ENCODE peak calls at places on chromosomes 7 and 10, in seven cellular contexts. One of them, this sample, is unnamed.

GRCh38 chr10:13882112-13882711 is 295.4 kb downstream of the PRPF18 start:
- DNase-seq in PC-3: peak; percentile 91
- DNase-seq in CD4-positive, CD25-positive, alpha-beta regulatory T cell: no peak
- DNase-seq in DND-41: no peak
- DNase-seq in fibroblast of lung: peak; percentile 76
- DNase-seq in IMR-90: peak; percentile 98
- DNase-seq in CD8-positive, alpha-beta memory T cell: no peak
- DNase-seq in this sample: no peak

GRCh38 chr10:117597216-117597615 is 54.7 kb downstream of the EMX2 start:
- DNase-seq in CD4-positive, CD25-positive, alpha-beta regulatory T cell: no peak
- DNase-seq in PC-3: peak; percentile 58
- DNase-seq in IMR-90: no peak
- DNase-seq in DND-41: no peak
- DNase-seq in CD8-positive, alpha-beta memory T cell: no peak
- DNase-seq in fibroblast of lung: no peak
- DNase-seq in this sample: no peak

GRCh38 chr7:38187794-38188472 is 9.9 kb downstream of the STARD3NL start:
- DNase-seq in fibroblast of lung: no peak
- DNase-seq in CD4-positive, CD25-positive, alpha-beta regulatory T cell: no peak
- DNase-seq in IMR-90: no peak
- DNase-seq in CD8-positive, alpha-beta memory T cell: no peak
- DNase-seq in PC-3: no peak
- DNase-seq in DND-41: no peak
- DNase-seq in this sample: no peak

GRCh38 chr7:140404565-140405080 is 765 bp downstream of the RAB19 start:
- DNase-seq in IMR-90: no peak
- DNase-seq in CD4-positive, CD25-positive, alpha-beta regulatory T cell: no peak
- DNase-seq in fibroblast of lung: no peak
- DNase-seq in PC-3: peak; percentile 5
- DNase-seq in DND-41: no peak
- DNase-seq in CD8-positive, alpha-beta memory T cell: no peak
- DNase-seq in this sample: no peak

GRCh38 chr7:53237344-53237913 is 202.0 kb downstream of the POM121L12 start:
- DNase-seq in IMR-90: no peak
- DNase-seq in CD8-positive, alpha-beta memory T cell: no peak
- DNase-seq in CD4-positive, CD25-positive, alpha-beta regulatory T cell: no peak
- DNase-seq in PC-3: no peak
- DNase-seq in DND-41: no peak
- DNase-seq in fibroblast of lung: no peak
- DNase-seq in this sample: no peak

GRCh38 chr7:92149736-92150239 is 15.5 kb upstream of the CYP51A1 start:
- DNase-seq in CD4-positive, CD25-positive, alpha-beta regulatory T cell: no peak
- DNase-seq in CD8-positive, alpha-beta memory T cell: no peak
- DNase-seq in DND-41: no peak
- DNase-seq in IMR-90: no peak
- DNase-seq in PC-3: no peak
- DNase-seq in fibroblast of lung: no peak
- DNase-seq in this sample: no peak

GRCh38 chr7:11758627-11759111 is 73.3 kb downstream of the THSD7A start:
- DNase-seq in IMR-90: no peak
- DNase-seq in fibroblast of lung: peak; percentile 51
- DNase-seq in DND-41: no peak
- DNase-seq in PC-3: no peak
- DNase-seq in CD8-positive, alpha-beta memory T cell: no peak
- DNase-seq in CD4-positive, CD25-positive, alpha-beta regulatory T cell: no peak
- DNase-seq in this sample: no peak

GRCh38 chr10:78774999-78775711 is 293.6 kb upstream of the ZMIZ1 start:
- DNase-seq in IMR-90: peak; percentile 83
- DNase-seq in fibroblast of lung: peak; percentile 44
- DNase-seq in CD8-positive, alpha-beta memory T cell: no peak
- DNase-seq in CD4-positive, CD25-positive, alpha-beta regulatory T cell: no peak
- DNase-seq in PC-3: no peak
- DNase-seq in DND-41: no peak
- DNase-seq in this sample: peak; percentile 55

GRCh38 chr10:73887038-73888015 is 13.0 kb upstream of the CAMK2G start:
- DNase-seq in IMR-90: peak; percentile 86
- DNase-seq in fibroblast of lung: peak; percentile 95
- DNase-seq in CD8-positive, alpha-beta memory T cell: no peak
- DNase-seq in PC-3: peak; percentile 100
- DNase-seq in CD4-positive, CD25-positive, alpha-beta regulatory T cell: no peak
- DNase-seq in DND-41: no peak
- DNase-seq in this sample: peak; percentile 74

GRCh38 chr7:83819911-83820310 is 171.0 kb upstream of the SEMA3E start:
- DNase-seq in PC-3: no peak
- DNase-seq in DND-41: no peak
- DNase-seq in CD8-positive, alpha-beta memory T cell: no peak
- DNase-seq in CD4-positive, CD25-positive, alpha-beta regulatory T cell: no peak
- DNase-seq in fibroblast of lung: no peak
- DNase-seq in IMR-90: no peak
- DNase-seq in this sample: no peak

DNA sequence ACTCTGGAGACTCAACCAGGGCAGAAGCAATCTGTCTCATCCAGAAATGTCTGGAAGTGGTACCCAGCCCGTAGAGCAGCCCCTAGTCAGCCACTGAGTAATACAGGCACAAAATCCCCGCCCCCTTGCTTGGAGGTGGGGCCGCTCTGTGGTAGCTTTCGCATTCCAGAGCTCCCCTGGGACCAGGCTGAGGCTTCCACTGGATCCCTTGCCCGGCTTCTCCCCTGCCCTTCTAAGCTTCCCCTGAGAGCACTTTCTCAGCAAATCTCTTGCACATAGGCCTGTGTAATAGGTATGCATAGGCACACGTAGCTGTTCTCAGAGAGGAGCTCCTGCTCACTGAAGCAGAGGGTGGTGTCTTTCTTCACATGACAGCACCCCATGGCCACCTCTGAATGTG is 144.2 kb downstream of the BMS1 start:
- DNase-seq in CD8-positive, alpha-beta memory T cell: no peak
- DNase-seq in CD4-positive, CD25-positive, alpha-beta regulatory T cell: no peak
- DNase-seq in PC-3: no peak
- DNase-seq in IMR-90: no peak
- DNase-seq in fibroblast of lung: no peak
- DNase-seq in DND-41: no peak
- DNase-seq in this sample: no peak
- H3K4me1 ChIP-seq in CD8-positive, alpha-beta memory T cell: no peaks in the 10 kb centered on the region
- H3K4me1 ChIP-seq in CD4-positive, CD25-positive, alpha-beta regulatory T cell: no peaks in the 10 kb centered on the region
- H3K4me1 ChIP-seq in PC-3: no peaks in the 10 kb centered on the region
- H3K4me1 ChIP-seq in IMR-90: no peaks in the 10 kb centered on the region
- H3K4me1 ChIP-seq in fibroblast of lung: no peaks in the 10 kb centered on the region
- H3K4me1 ChIP-seq in DND-41: no peaks in the 10 kb centered on the region
- H3K4me1 ChIP-seq in this sample: no peaks in the 10 kb centered on the region

GRCh38 chr7:4742051-4742573 is 33.3 kb upstream of the AP5Z1 start:
- DNase-seq in PC-3: no peak
- DNase-seq in DND-41: no peak
- DNase-seq in CD4-positive, CD25-positive, alpha-beta regulatory T cell: no peak
- DNase-seq in fibroblast of lung: no peak
- DNase-seq in CD8-positive, alpha-beta memory T cell: no peak
- DNase-seq in IMR-90: no peak
- DNase-seq in this sample: no peak

GRCh38 chr7:4737300-4737699 is 38.1 kb upstream of the AP5Z1 start:
- DNase-seq in DND-41: no peak
- DNase-seq in CD4-positive, CD25-positive, alpha-beta regulatory T cell: no peak
- DNase-seq in CD8-positive, alpha-beta memory T cell: no peak
- DNase-seq in fibroblast of lung: no peak
- DNase-seq in PC-3: no peak
- DNase-seq in IMR-90: no peak
- DNase-seq in this sample: no peak

GRCh38 chr7:4738711-4739527 is 36.5 kb upstream of the AP5Z1 start:
- DNase-seq in IMR-90: peak; percentile 95
- DNase-seq in fibroblast of lung: peak; percentile 91
- DNase-seq in DND-41: peak; percentile 36
- DNase-seq in CD4-positive, CD25-positive, alpha-beta regulatory T cell: no peak
- DNase-seq in CD8-positive, alpha-beta memory T cell: peak; percentile 42
- DNase-seq in PC-3: no peak
- DNase-seq in this sample: peak; percentile 52

GRCh38 chr7:4740796-4741195 is 34.6 kb upstream of the AP5Z1 start:
- DNase-seq in CD8-positive, alpha-beta memory T cell: no peak
- DNase-seq in CD4-positive, CD25-positive, alpha-beta regulatory T cell: no peak
- DNase-seq in IMR-90: no peak
- DNase-seq in PC-3: no peak
- DNase-seq in DND-41: no peak
- DNase-seq in fibroblast of lung: no peak
- DNase-seq in this sample: no peak

GRCh38 chr7:4739528-4739992 is 35.9 kb upstream of the AP5Z1 start:
- DNase-seq in DND-41: peak; percentile 48
- DNase-seq in IMR-90: peak; percentile 38
- DNase-seq in CD4-positive, CD25-positive, alpha-beta regulatory T cell: peak; percentile 38
- DNase-seq in CD8-positive, alpha-beta memory T cell: peak; percentile 61
- DNase-seq in PC-3: no peak
- DNase-seq in fibroblast of lung: peak; percentile 54
- DNase-seq in this sample: peak; percentile 67
- H3K4me3 ChIP-seq in DND-41: no peak overlapping the region
- H3K4me3 ChIP-seq in IMR-90: no peak overlapping the region
- H3K4me3 ChIP-seq in CD4-positive, CD25-positive, alpha-beta regulatory T cell: peak overlapping the region; percentile 57
- H3K4me3 ChIP-seq in CD8-positive, alpha-beta memory T cell: peak overlapping the region; percentile 42
- H3K4me3 ChIP-seq in PC-3: no peak overlapping the region
- H3K4me3 ChIP-seq in fibroblast of lung: no peak overlapping the region
- H3K4me3 ChIP-seq in this sample: peak overlapping the region; percentile 15

GRCh38 chr10:11610151-11610854 is 1.1 kb downstream of the USP6NL start:
- DNase-seq in PC-3: no peak
- DNase-seq in IMR-90: no peak
- DNase-seq in fibroblast of lung: peak; percentile 28
- DNase-seq in CD8-positive, alpha-beta memory T cell: no peak
- DNase-seq in CD4-positive, CD25-positive, alpha-beta regulatory T cell: no peak
- DNase-seq in DND-41: no peak
- DNase-seq in this sample: no peak
- H3K4me1 ChIP-seq in PC-3: peaks cover 14% of the 10 kb centered on the region
- H3K4me1 ChIP-seq in IMR-90: peaks cover 4% of the 10 kb centered on the region
- H3K4me1 ChIP-seq in fibroblast of lung: peaks cover 4% of the 10 kb centered on the region
- H3K4me1 ChIP-seq in CD8-positive, alpha-beta memory T cell: peaks cover 6% of the 10 kb centered on the region
- H3K4me1 ChIP-seq in CD4-positive, CD25-positive, alpha-beta regulatory T cell: peaks cover 11% of the 10 kb centered on the region
- H3K4me1 ChIP-seq in DND-41: peaks cover 39% of the 10 kb centered on the region
- H3K4me1 ChIP-seq in this sample: no peaks in the 10 kb centered on the region

GRCh38 chr10:23198610-23198939 is 6.5 kb downstream of the PTF1A start:
- DNase-seq in CD4-positive, CD25-positive, alpha-beta regulatory T cell: no peak
- DNase-seq in CD8-positive, alpha-beta memory T cell: no peak
- DNase-seq in DND-41: no peak
- DNase-seq in fibroblast of lung: no peak
- DNase-seq in IMR-90: no peak
- DNase-seq in PC-3: no peak
- DNase-seq in this sample: no peak
- H3K4me3 ChIP-seq in CD4-positive, CD25-positive, alpha-beta regulatory T cell: no peak overlapping the region
- H3K4me3 ChIP-seq in CD8-positive, alpha-beta memory T cell: no peak overlapping the region
- H3K4me3 ChIP-seq in DND-41: no peak overlapping the region
- H3K4me3 ChIP-seq in fibroblast of lung: no peak overlapping the region
- H3K4me3 ChIP-seq in IMR-90: no peak overlapping the region
- H3K4me3 ChIP-seq in PC-3: no peak overlapping the region
- H3K4me3 ChIP-seq in this sample: no peak overlapping the region

DNA sequence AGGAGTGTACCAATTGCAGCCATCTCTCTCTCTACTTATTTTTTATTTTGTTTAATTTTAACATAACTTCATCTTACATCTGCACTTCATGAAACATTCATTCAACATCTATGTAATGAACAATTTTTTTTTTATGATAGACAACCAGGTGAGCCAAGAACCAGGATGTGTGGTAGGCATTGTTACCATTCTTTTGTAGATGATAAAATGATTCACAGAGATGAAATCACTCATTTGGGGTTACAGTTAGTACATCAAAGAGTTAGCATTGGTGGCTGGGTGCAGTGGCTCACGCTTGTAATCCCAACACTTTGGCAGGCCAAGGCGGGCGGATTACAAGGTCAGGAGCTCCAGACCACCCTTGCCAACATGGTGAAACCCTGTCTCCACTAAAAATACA is 127.8 kb downstream of the HDAC9 start:
- DNase-seq in PC-3: no peak
- DNase-seq in DND-41: no peak
- DNase-seq in CD8-positive, alpha-beta memory T cell: no peak
- DNase-seq in IMR-90: no peak
- DNase-seq in CD4-positive, CD25-positive, alpha-beta regulatory T cell: no peak
- DNase-seq in fibroblast of lung: no peak
- DNase-seq in this sample: no peak
- H3K4me1 ChIP-seq in PC-3: no peaks in the 10 kb centered on the region
- H3K4me1 ChIP-seq in DND-41: no peaks in the 10 kb centered on the region
- H3K4me1 ChIP-seq in CD8-positive, alpha-beta memory T cell: no peaks in the 10 kb centered on the region
- H3K4me1 ChIP-seq in IMR-90: no peaks in the 10 kb centered on the region
- H3K4me1 ChIP-seq in CD4-positive, CD25-positive, alpha-beta regulatory T cell: no peaks in the 10 kb centered on the region
- H3K4me1 ChIP-seq in fibroblast of lung: no peaks in the 10 kb centered on the region
- H3K4me1 ChIP-seq in this sample: no peaks in the 10 kb centered on the region

GRCh38 chr10:89516149-89516832 is 19.1 kb downstream of the SLC16A12 start:
- DNase-seq in PC-3: peak; percentile 37
- DNase-seq in IMR-90: peak; percentile 98
- DNase-seq in CD4-positive, CD25-positive, alpha-beta regulatory T cell: no peak
- DNase-seq in CD8-positive, alpha-beta memory T cell: no peak
- DNase-seq in fibroblast of lung: peak; percentile 95
- DNase-seq in DND-41: no peak
- DNase-seq in this sample: peak; percentile 66
- H3K4me3 ChIP-seq in PC-3: no peak overlapping the region
- H3K4me3 ChIP-seq in IMR-90: no peak overlapping the region
- H3K4me3 ChIP-seq in CD4-positive, CD25-positive, alpha-beta regulatory T cell: no peak overlapping the region
- H3K4me3 ChIP-seq in CD8-positive, alpha-beta memory T cell: no peak overlapping the region
- H3K4me3 ChIP-seq in fibroblast of lung: peak overlapping the region; percentile 28
- H3K4me3 ChIP-seq in DND-41: no peak overlapping the region
- H3K4me3 ChIP-seq in this sample: no peak overlapping the region